ENCODE peak calls at places on chromosomes 11 and 22, in ten cellular contexts. F, T, Y, Q, K, B, N, E, Z and A are unnamed samples.

GRCh38 chr22:37330200-37331033 is 48.1 kb downstream of the CYTH4 start:
- DNase-seq in Q (peak; percentile 81), F (peak; percentile 22), T (peak; percentile 24), Z (no peak), K (peak; percentile 93), B (peak; percentile 74), Y (peak; percentile 68), N (peak; percentile 79), E (peak; percentile 76), A (no peak)

GRCh38 chr22:25765801-25766200 is 23.8 kb downstream of the MYO18B start:
- DNase-seq in Z (no peak), Q (no peak), Y (no peak), T (no peak), F (no peak), E (no peak), B (no peak), N (no peak), K (no peak), A (no peak)

GRCh38 chr22:35154937-35155387 is 89.0 kb downstream of the ISX start:
- DNase-seq in Q (peak; percentile 57), F (peak; percentile 53), B (no peak), K (peak; percentile 48), E (peak; percentile 48), T (peak; percentile 71), N (peak; percentile 48), Y (peak; percentile 42), Z (no peak), A (peak; percentile 70)

GRCh38 chr11:113519989-113520613 is 44.9 kb upstream of the DRD2 start:
- DNase-seq in F (no peak), Q (no peak), N (no peak), T (peak; percentile 19), B (no peak), Y (no peak), K (no peak), Z (no peak), E (no peak), A (no peak)

GRCh38 chr11:100777118-100777517 is 90.0 kb downstream of the ARHGAP42 start:
- DNase-seq in Y (no peak), N (no peak), B (no peak), Q (no peak), T (peak; percentile 99), K (peak; percentile 83), E (no peak), F (peak; percentile 44), Z (no peak), A (no peak)

GRCh38 chr11:88348870-88349269 is 11.3 kb upstream of the CTSC start:
- DNase-seq in Y (no peak), F (no peak), E (no peak), B (no peak), Z (no peak), K (no peak), T (no peak), N (peak; percentile 80), Q (no peak), A (no peak)

GRCh38 chr11:75195164-75195962 is 44.5 kb downstream of the SLCO2B1 start:
- DNase-seq in Q (no peak), T (no peak), Y (no peak), N (no peak), E (no peak), B (no peak), F (peak; percentile 22), Z (no peak), K (no peak), A (no peak)

GRCh38 chr11:62505112-62505783 is 41.4 kb downstream of the AHNAK start:
- DNase-seq in K (no peak), Q (no peak), Z (no peak), Y (no peak), N (no peak), E (no peak), F (peak; percentile 78), T (no peak), B (no peak), A (no peak)

DNA sequence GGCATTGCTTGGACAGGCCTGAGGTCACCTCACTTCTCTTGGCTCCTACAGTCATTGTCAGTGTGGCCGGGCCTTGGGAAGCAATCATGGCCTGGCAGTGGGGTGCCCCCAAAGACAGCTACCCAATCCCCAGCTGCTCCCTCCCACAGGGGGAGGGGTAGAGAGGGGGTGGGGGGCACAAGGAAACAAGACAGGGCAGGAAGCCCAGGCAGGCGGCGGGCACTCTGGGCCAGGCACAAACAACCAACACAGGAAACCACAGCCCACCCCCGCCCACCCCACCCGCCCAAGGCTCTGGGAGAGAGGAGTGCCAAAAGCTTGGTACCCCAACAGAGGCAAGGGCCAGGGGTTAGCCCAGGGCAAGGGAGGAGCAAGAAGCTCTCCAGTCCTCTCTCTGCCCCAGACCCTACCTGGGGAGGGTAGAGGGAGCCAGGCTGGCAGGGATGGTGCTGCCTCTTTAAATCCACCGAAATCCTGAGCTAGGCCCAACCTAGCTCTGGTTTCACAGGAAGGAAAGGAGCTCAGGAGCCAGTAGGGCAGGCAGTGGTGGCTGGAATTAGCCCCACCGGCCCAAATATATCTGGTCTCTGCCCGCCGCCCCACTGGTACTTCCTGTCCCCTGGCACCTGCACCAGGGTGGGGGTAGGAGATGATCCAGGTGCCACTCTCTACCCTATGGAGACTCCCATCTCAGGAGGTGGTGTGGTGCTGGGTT is 12.2 kb downstream of the BCL9L start:
- DNase-seq in E (peak; percentile 71), F (no peak), B (no peak), Y (no peak), T (peak; percentile 44), Z (no peak), N (no peak), Q (no peak), K (peak; percentile 39), A (no peak)
- TF ChIP-seq CTCF in E (no peak), F (no peak), B (no peak), Y (no peak), T (no peak), Z (no peak), N (no peak), Q (no peak), K (no peak), A (no peak)

GRCh38 chr11:70566768-70567530 is 168.6 kb downstream of the CTTN start:
- DNase-seq in E (no peak), Y (no peak), N (no peak), Z (no peak), F (no peak), B (no peak), K (no peak), Q (no peak), T (no peak), A (no peak)

GRCh38 chr11:70567680-70568503 is 169.6 kb downstream of the CTTN start:
- DNase-seq in E (no peak), N (peak; percentile 21), Y (peak; percentile 54), Q (no peak), T (no peak), B (no peak), K (peak; percentile 32), F (peak; percentile 74), Z (peak; percentile 27), A (no peak)

GRCh38 chr11:70569173-70569890 is 171.0 kb downstream of the CTTN start:
- DNase-seq in T (no peak), Q (no peak), F (no peak), B (no peak), N (no peak), K (no peak), Z (no peak), E (no peak), Y (no peak), A (no peak)

GRCh38 chr11:70569996-70570692 is 171.8 kb downstream of the CTTN start:
- DNase-seq in F (no peak), Z (no peak), E (no peak), K (no peak), N (no peak), T (no peak), B (no peak), Q (no peak), Y (no peak), A (no peak)

GRCh38 chr11:70568504-70569172 is 170.3 kb downstream of the CTTN start:
- DNase-seq in N (peak; percentile 17), T (no peak), Z (peak; percentile 33), E (no peak), B (no peak), Y (peak; percentile 41), K (peak; percentile 6), Q (no peak), F (peak; percentile 49), A (peak; percentile 54)
- TF ChIP-seq CTCF in N (no peak), T (no peak), Z (no peak), E (no peak), B (no peak), Y (peak; percentile 41), K (no peak), Q (no peak), F (no peak), A (no peak)

DNA sequence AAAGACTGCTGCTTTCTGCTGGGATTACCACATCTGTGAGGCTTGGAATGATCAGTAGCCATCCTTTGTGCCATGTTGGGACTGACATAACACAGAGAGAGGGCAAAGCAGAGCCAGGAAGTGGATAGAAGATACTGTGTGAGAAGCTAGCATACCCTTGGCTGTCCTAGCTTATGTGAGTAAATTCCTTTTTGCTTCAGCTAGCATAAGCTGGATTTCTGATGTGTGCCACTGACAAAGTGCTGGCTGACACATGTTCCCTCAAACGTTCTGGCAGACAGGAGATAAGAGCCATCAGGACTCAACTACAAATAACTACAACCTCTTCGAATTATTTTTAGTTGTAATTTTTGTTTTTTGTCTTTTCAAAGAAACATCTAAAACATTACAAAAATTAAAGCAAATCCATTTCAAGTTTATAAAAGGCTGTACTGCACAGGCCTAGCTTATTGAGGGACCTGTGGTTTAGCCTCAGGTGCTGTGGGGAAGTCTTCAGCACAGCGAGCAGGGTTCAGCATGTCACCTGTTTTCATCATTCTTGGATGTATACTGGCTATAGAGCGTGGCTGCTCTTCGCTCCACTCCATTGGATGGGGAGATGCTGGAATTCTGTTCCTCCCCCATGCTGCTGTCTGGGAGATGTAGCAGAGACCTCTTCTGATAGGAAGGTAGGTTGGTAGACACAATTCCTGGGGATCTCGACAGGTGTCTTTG is 120.9 kb downstream of the SWAP70 start:
- DNase-seq in Q (no peak), F (no peak), Y (peak; percentile 80), Z (no peak), T (no peak), K (no peak), B (no peak), E (no peak), N (no peak), A (no peak)
- TF ChIP-seq CTCF in Q (no peak), F (no peak), Y (no peak), Z (no peak), T (no peak), K (no peak), B (no peak), E (no peak), N (no peak), A (no peak)

GRCh38 chr11:1371377-1371776 is 18.4 kb upstream of the BRSK2 start:
- DNase-seq in E (no peak), N (no peak), K (no peak), Y (no peak), Q (no peak), Z (no peak), T (no peak), B (no peak), F (no peak), A (no peak)

GRCh38 chr11:1370186-1371025 is 19.3 kb upstream of the BRSK2 start:
- DNase-seq in E (no peak), F (no peak), T (no peak), K (no peak), N (no peak), Z (no peak), Q (no peak), Y (no peak), B (no peak), A (no peak)

GRCh38 chr11:1371026-1371325 is 18.8 kb upstream of the BRSK2 start:
- DNase-seq in F (no peak), Q (no peak), Z (no peak), B (no peak), Y (no peak), E (no peak), T (no peak), N (no peak), K (no peak), A (no peak)

GRCh38 chr11:1372660-1373059 is 17.1 kb upstream of the BRSK2 start:
- DNase-seq in N (no peak), B (no peak), Z (no peak), K (no peak), T (no peak), F (no peak), Q (no peak), E (no peak), Y (no peak), A (no peak)

GRCh38 chr11:1371836-1372465 is 17.8 kb upstream of the BRSK2 start:
- DNase-seq in K (no peak), Q (no peak), B (no peak), Z (no peak), F (no peak), T (no peak), Y (no peak), E (no peak), N (no peak), A (no peak)
- TF ChIP-seq CTCF in K (no peak), Q (no peak), B (no peak), Z (no peak), F (no peak), T (no peak), Y (no peak), E (no peak), N (no peak), A (no peak)